ENCODE peak calls at places on chromosomes 12 and 14, in seven cellular contexts. G is IMR-90; O is CD8-positive, alpha-beta memory T cell; V is left ventricle myocardium inferior; R is RWPE2; B is sigmoid colon; Y is neuronal stem cell. J is an unnamed sample.
A peak's percentile ranks its signal among the peaks of the same experiment; 100 is the strongest.

GRCh38 chr12:118544569-118544968 is 168.2 kb downstream of the SUDS3 start:
- DNase-seq in G (peak; percentile 11), O (no peak), V (no peak), R (no peak), B (no peak), Y (no peak), J (no peak)

GRCh38 chr12:116591608-116592115 is 32.5 kb downstream of the MAP1LC3B2 start:
- DNase-seq in G (peak; percentile 76), O (no peak), V (no peak), R (no peak), B (no peak), Y (no peak), J (no peak)

GRCh38 chr14:70981005-70981952 is 74.0 kb downstream of the PCNX1 start:
- DNase-seq in G (peak; percentile 15), O (no peak), V (no peak), R (no peak), B (no peak), Y (no peak), J (no peak)

GRCh38 chr12:50026691-50027090 is 1.4 kb upstream of the RACGAP1 start:
- DNase-seq in G (no peak), O (no peak), V (no peak), R (no peak), B (no peak), Y (no peak), J (no peak)

GRCh38 chr14:25010471-25010870 is 39.5 kb downstream of the STXBP6 start:
- DNase-seq in G (no peak), O (no peak), V (no peak), R (no peak), B (no peak), Y (no peak), J (no peak)

GRCh38 chr12:93777249-93777648 is 100.1 kb downstream of the CRADD start:
- DNase-seq in G (peak; percentile 67), O (no peak), V (no peak), R (no peak), B (no peak), Y (no peak), J (no peak)

GRCh38 chr12:40971911-40972310 is 216.2 kb upstream of the PDZRN4 start:
- DNase-seq in G (peak; percentile 14), O (no peak), V (no peak), R (no peak), B (no peak), Y (no peak), J (no peak)

GRCh38 chr14:20455355-20456300 is 602 bp downstream of the APEX1 start:
- DNase-seq in G (peak; percentile 89), O (no peak), V (no peak), R (no peak), B (peak; percentile 74), Y (no peak), J (no peak)

GRCh38 chr12:42815068-42815467 is 225.5 kb upstream of the PRICKLE1 start:
- DNase-seq in G (no peak), O (no peak), V (no peak), R (no peak), B (no peak), Y (no peak), J (no peak)

GRCh38 chr12:132194056-132194455 is 49.8 kb downstream of the NOC4L start:
- DNase-seq in G (no peak), O (no peak), V (no peak), R (no peak), B (no peak), Y (no peak), J (no peak)

GRCh38 chr12:131641315-131641714 is 69.6 kb upstream of the SFSWAP start:
- DNase-seq in G (no peak), O (no peak), V (no peak), R (no peak), B (no peak), Y (no peak), J (no peak)

GRCh38 chr14:78157855-78158436 is 12.2 kb upstream of the NRXN3 start:
- DNase-seq in G (peak; percentile 1), O (no peak), V (no peak), R (no peak), B (no peak), Y (peak; percentile 39), J (no peak)

GRCh38 chr12:107131832-107132616 is 38.7 kb upstream of the CRY1 start:
- DNase-seq in G (peak; percentile 68), O (no peak), V (no peak), R (no peak), B (no peak), Y (peak; percentile 71), J (no peak)

GRCh38 chr12:124829008-124829707 is 34.5 kb downstream of the SCARB1 start:
- DNase-seq in G (peak; percentile 85), O (no peak), V (no peak), R (peak; percentile 86), B (no peak), Y (no peak), J (no peak)

GRCh38 chr12:52120951-52121847 is 41.7 kb downstream of the SMIM41 start:
- DNase-seq in G (peak; percentile 53), O (no peak), V (no peak), R (no peak), B (no peak), Y (no peak), J (peak; percentile 66)

GRCh38 chr14:88834883-88835431 is 10.5 kb downstream of the TTC8 start:
- DNase-seq in G (peak; percentile 87), O (no peak), V (no peak), R (no peak), B (no peak), Y (no peak), J (no peak)

GRCh38 chr14:74502236-74503019 is 8.9 kb downstream of the ISCA2 start:
- DNase-seq in G (peak; percentile 45), O (no peak), V (no peak), R (peak; percentile 60), B (no peak), Y (no peak), J (peak; percentile 49)

GRCh38 chr12:57898308-57898970 is 42.9 kb upstream of the ATP23 start:
- DNase-seq in G (peak; percentile 5), O (no peak), V (no peak), R (no peak), B (no peak), Y (no peak), J (no peak)

GRCh38 chr14:77549451-77549850 is 50.8 kb upstream of the ISM2 start:
- DNase-seq in G (no peak), O (no peak), V (no peak), R (no peak), B (no peak), Y (peak; percentile 36), J (no peak)

GRCh38 chr14:73764881-73765280 is 50.7 kb upstream of the PNMA1 start:
- DNase-seq in G (no peak), O (no peak), V (peak; percentile 64), R (no peak), B (peak; percentile 86), Y (no peak), J (peak; percentile 87)

GRCh38 chr12:32163596-32163995 is 56.9 kb downstream of the BICD1 start:
- DNase-seq in G (peak; percentile 50), O (no peak), V (no peak), R (no peak), B (no peak), Y (no peak), J (no peak)

GRCh38 chr12:67365131-67365530 is 96.0 kb downstream of the CAND1 start:
- DNase-seq in G (no peak), O (no peak), V (no peak), R (no peak), B (no peak), Y (no peak), J (no peak)

GRCh38 chr12:57549909-57550627 is at the start of gene KIF5A:
- DNase-seq in G (no peak), O (peak; percentile 75), V (no peak), R (no peak), B (no peak), Y (peak; percentile 53), J (peak; percentile 53)

GRCh38 chr14:101872333-101872732 is 92.0 kb upstream of the DYNC1H1 start:
- DNase-seq in G (no peak), O (no peak), V (no peak), R (no peak), B (no peak), Y (no peak), J (no peak)
- H3K27ac ChIP-seq in G (no peak overlapping the region), O (no peak overlapping the region), V (peak overlapping the region; percentile 56), R (no peak overlapping the region), B (peak overlapping the region; percentile 85), Y (no peak overlapping the region), J (no peak overlapping the region)

GRCh38 chr12:103013741-103014140 is 56.3 kb downstream of the ASCL1 start:
- DNase-seq in G (no peak), O (no peak), V (no peak), R (no peak), B (no peak), Y (no peak), J (no peak)
- H3K4me1 ChIP-seq in G (no peaks in the 10 kb centered on the region), O (no peaks in the 10 kb centered on the region), V (no peaks in the 10 kb centered on the region), R (no peaks in the 10 kb centered on the region), B (no peaks in the 10 kb centered on the region), Y (peaks cover 19% of the 10 kb centered on the region), J (no peaks in the 10 kb centered on the region)

DNA sequence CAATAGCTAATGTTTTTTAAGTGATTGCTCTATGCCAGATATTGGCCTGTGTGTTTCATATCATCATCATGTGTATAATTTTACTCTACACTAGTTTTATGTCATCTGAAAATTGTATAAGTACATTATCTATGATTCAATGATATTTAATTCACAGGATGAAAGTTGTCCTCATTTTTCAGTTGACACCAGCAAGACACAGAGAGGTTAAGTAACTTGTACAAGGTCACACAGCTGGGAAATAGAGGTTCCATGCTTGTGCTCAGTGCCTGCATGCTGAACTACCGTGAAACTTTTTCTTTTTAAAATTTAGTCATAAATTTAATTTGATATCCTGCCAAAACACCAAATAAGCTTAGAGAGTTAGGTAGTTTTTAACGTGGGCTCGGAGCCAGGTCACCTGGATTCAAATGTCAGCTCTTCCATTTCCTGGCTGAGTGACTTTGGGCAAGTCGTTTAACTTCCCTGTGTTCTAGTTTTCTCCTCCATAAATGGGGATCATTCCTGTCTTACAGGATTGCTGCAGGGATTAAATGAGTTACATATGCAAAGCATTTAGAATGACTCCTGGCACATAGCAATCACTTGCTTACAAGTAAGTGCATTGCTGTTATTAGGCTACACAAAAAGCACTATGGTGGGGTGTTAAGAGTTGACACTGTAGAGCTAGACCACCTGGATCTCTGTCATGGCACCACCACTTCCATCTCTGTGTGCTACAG is 183.9 kb downstream of the ETV6 start:
- DNase-seq in G (no peak), O (no peak), V (no peak), R (no peak), B (no peak), Y (no peak), J (no peak)
- H3K27ac ChIP-seq in G (no peak overlapping the region), O (no peak overlapping the region), V (no peak overlapping the region), R (peak overlapping the region; percentile 29), B (peak overlapping the region; percentile 78), Y (no peak overlapping the region), J (no peak overlapping the region)

GRCh38 chr14:68373847-68374582 is 418.9 kb downstream of the ZFP36L1 start:
- DNase-seq in G (no peak), O (no peak), V (no peak), R (no peak), B (no peak), Y (no peak), J (no peak)

GRCh38 chr14:68377056-68377455 is 415.8 kb downstream of the ZFP36L1 start:
- DNase-seq in G (no peak), O (no peak), V (no peak), R (no peak), B (no peak), Y (no peak), J (no peak)

GRCh38 chr14:68374682-68375081 is 418.2 kb downstream of the ZFP36L1 start:
- DNase-seq in G (no peak), O (no peak), V (no peak), R (no peak), B (no peak), Y (no peak), J (no peak)

GRCh38 chr14:68376067-68376810 is 416.6 kb downstream of the ZFP36L1 start:
- DNase-seq in G (no peak), O (no peak), V (no peak), R (no peak), B (no peak), Y (no peak), J (no peak)

GRCh38 chr14:68375371-68375770 is 417.5 kb downstream of the ZFP36L1 start:
- DNase-seq in G (no peak), O (no peak), V (no peak), R (no peak), B (no peak), Y (no peak), J (no peak)
- H3K4me1 ChIP-seq in G (peaks cover 5% of the 10 kb centered on the region), O (peaks cover 35% of the 10 kb centered on the region), V (peaks cover 41% of the 10 kb centered on the region), R (peaks cover 4% of the 10 kb centered on the region), B (peaks cover 40% of the 10 kb centered on the region), Y (peaks cover 10% of the 10 kb centered on the region), J (peaks cover 4% of the 10 kb centered on the region)